ENCODE peak calls at places on chromosomes 11 and 22, in eight cellular contexts. One of them, this sample, is unnamed. For H3K4me1, the result is how much of the 10 kb centered on the place peaks cover.

GRCh38 chr11:120558754-120559431 is 47.3 kb downstream of the GRIK4 start:
- DNase-seq in A549: no peak
- DNase-seq in neuronal stem cell: no peak
- DNase-seq in sigmoid colon: no peak
- DNase-seq in upper lobe of right lung: no peak
- DNase-seq in PC-3: no peak
- DNase-seq in pancreas: no peak
- DNase-seq in body of pancreas: no peak
- DNase-seq in this sample: no peak

GRCh38 chr11:70493891-70494290 is 95.6 kb downstream of the CTTN start:
- DNase-seq in PC-3: no peak
- DNase-seq in sigmoid colon: peak
- DNase-seq in pancreas: no peak
- DNase-seq in neuronal stem cell: no peak
- DNase-seq in body of pancreas: no peak
- DNase-seq in A549: no peak
- DNase-seq in upper lobe of right lung: peak
- DNase-seq in this sample: no peak

GRCh38 chr11:313787-314547 is at the start of gene IFITM1:
- DNase-seq in pancreas: peak
- DNase-seq in A549: no peak
- DNase-seq in PC-3: peak
- DNase-seq in sigmoid colon: no peak
- DNase-seq in upper lobe of right lung: peak
- DNase-seq in neuronal stem cell: no peak
- DNase-seq in body of pancreas: no peak
- DNase-seq in this sample: no peak

GRCh38 chr11:130428271-130428670 is at the start of gene ADAMTS8:
- DNase-seq in PC-3: no peak
- DNase-seq in pancreas: no peak
- DNase-seq in body of pancreas: no peak
- DNase-seq in neuronal stem cell: no peak
- DNase-seq in A549: no peak
- DNase-seq in upper lobe of right lung: peak
- DNase-seq in sigmoid colon: no peak
- DNase-seq in this sample: no peak

GRCh38 chr11:69403556-69404215 is 77.8 kb upstream of the LINC01488 start:
- DNase-seq in sigmoid colon: no peak
- DNase-seq in pancreas: no peak
- DNase-seq in body of pancreas: no peak
- DNase-seq in PC-3: peak
- DNase-seq in neuronal stem cell: no peak
- DNase-seq in A549: peak
- DNase-seq in upper lobe of right lung: no peak
- DNase-seq in this sample: no peak

GRCh38 chr11:27124514-27125264 is 84.1 kb downstream of the BBOX1 start:
- DNase-seq in upper lobe of right lung: no peak
- DNase-seq in neuronal stem cell: no peak
- DNase-seq in pancreas: no peak
- DNase-seq in body of pancreas: no peak
- DNase-seq in PC-3: no peak
- DNase-seq in A549: peak
- DNase-seq in sigmoid colon: no peak
- DNase-seq in this sample: no peak

GRCh38 chr11:10913075-10913474 is 55.2 kb upstream of the ZBED5 start:
- DNase-seq in upper lobe of right lung: no peak
- DNase-seq in body of pancreas: no peak
- DNase-seq in sigmoid colon: no peak
- DNase-seq in neuronal stem cell: no peak
- DNase-seq in A549: no peak
- DNase-seq in PC-3: no peak
- DNase-seq in pancreas: no peak
- DNase-seq in this sample: no peak

GRCh38 chr11:124716596-124716995 is 23.1 kb upstream of the NRGN start:
- DNase-seq in sigmoid colon: no peak
- DNase-seq in A549: no peak
- DNase-seq in upper lobe of right lung: no peak
- DNase-seq in neuronal stem cell: no peak
- DNase-seq in PC-3: peak
- DNase-seq in body of pancreas: no peak
- DNase-seq in pancreas: no peak
- DNase-seq in this sample: no peak

GRCh38 chr11:9003573-9004309 is at the start of gene NRIP3:
- DNase-seq in pancreas: peak
- DNase-seq in sigmoid colon: peak
- DNase-seq in neuronal stem cell: peak
- DNase-seq in body of pancreas: peak
- DNase-seq in PC-3: no peak
- DNase-seq in upper lobe of right lung: peak
- DNase-seq in A549: peak
- DNase-seq in this sample: peak

GRCh38 chr11:43920598-43921419 is 21.6 kb upstream of the C11orf96 start:
- DNase-seq in PC-3: peak
- DNase-seq in upper lobe of right lung: no peak
- DNase-seq in pancreas: no peak
- DNase-seq in sigmoid colon: peak
- DNase-seq in body of pancreas: peak
- DNase-seq in neuronal stem cell: no peak
- DNase-seq in A549: peak
- DNase-seq in this sample: peak

GRCh38 chr11:85809881-85810280 is 1.1 kb downstream of the SYTL2 start:
- DNase-seq in neuronal stem cell: no peak
- DNase-seq in body of pancreas: no peak
- DNase-seq in sigmoid colon: no peak
- DNase-seq in pancreas: peak
- DNase-seq in upper lobe of right lung: no peak
- DNase-seq in A549: peak
- DNase-seq in PC-3: peak
- DNase-seq in this sample: no peak

GRCh38 chr11:134027671-134028070 is 41.2 kb upstream of the JAM3 start:
- DNase-seq in body of pancreas: no peak
- DNase-seq in sigmoid colon: no peak
- DNase-seq in neuronal stem cell: no peak
- DNase-seq in pancreas: no peak
- DNase-seq in upper lobe of right lung: no peak
- DNase-seq in A549: no peak
- DNase-seq in PC-3: no peak
- DNase-seq in this sample: no peak

GRCh38 chr11:122202161-122202950 is 86.3 kb upstream of the BLID start:
- DNase-seq in A549: peak
- DNase-seq in pancreas: no peak
- DNase-seq in PC-3: peak
- DNase-seq in sigmoid colon: peak
- DNase-seq in upper lobe of right lung: no peak
- DNase-seq in neuronal stem cell: no peak
- DNase-seq in body of pancreas: peak
- DNase-seq in this sample: no peak

GRCh38 chr22:50711446-50712340 is 26.3 kb upstream of the ACR start:
- DNase-seq in pancreas: peak
- DNase-seq in PC-3: no peak
- DNase-seq in upper lobe of right lung: peak
- DNase-seq in body of pancreas: no peak
- DNase-seq in sigmoid colon: no peak
- DNase-seq in A549: no peak
- DNase-seq in neuronal stem cell: no peak
- DNase-seq in this sample: no peak

GRCh38 chr11:100338144-100338840 is 348.8 kb upstream of the ARHGAP42 start:
- DNase-seq in sigmoid colon: no peak
- DNase-seq in upper lobe of right lung: no peak
- DNase-seq in body of pancreas: no peak
- DNase-seq in PC-3: no peak
- DNase-seq in pancreas: no peak
- DNase-seq in neuronal stem cell: no peak
- DNase-seq in A549: no peak
- DNase-seq in this sample: no peak

DNA sequence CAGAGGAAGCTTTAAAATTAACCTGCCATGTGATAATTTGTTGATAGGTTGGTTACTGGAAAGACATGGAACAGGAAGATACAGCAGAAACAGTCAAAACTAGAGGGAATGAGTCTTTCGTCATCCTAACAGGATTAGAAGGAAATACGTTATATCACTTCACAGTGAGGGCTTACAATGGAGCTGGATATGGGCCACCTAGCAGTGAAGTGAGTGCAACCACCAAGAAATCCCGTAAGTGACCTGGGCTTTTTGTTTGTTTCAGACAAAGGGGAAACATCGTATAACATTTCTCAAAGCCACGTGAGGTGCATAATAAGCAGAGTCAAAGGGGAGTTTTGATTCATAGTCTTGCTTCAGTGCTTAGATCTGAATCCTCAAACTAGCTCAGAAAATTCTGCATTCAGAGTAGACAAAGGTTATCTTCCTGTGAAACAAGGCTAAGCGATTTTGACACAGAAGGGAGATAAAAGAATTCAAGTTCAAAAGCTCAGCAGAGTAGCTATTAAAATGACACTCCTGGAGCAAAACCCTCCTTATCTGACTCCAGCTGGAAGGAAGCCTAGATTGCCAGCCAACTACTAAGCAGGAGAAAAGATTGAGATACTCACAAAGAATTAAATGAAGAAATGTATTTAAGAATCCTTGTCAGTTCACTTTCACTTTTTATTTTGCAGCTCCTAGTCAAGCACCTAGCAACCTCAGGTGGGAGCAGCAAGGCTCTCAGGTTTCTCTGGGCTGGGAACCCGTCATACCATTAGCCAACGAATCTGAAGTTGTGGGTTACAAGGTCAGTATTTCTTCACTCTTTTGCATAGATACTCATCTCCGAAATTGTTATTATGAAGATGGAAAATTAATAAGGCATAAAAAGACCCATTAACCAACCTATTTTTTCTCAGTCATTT is 346.4 kb upstream of the ARHGAP42 start:
- DNase-seq in body of pancreas: peak
- DNase-seq in A549: no peak
- DNase-seq in sigmoid colon: no peak
- DNase-seq in pancreas: no peak
- DNase-seq in PC-3: no peak
- DNase-seq in upper lobe of right lung: no peak
- DNase-seq in neuronal stem cell: no peak
- DNase-seq in this sample: no peak
- H3K4me3 ChIP-seq in body of pancreas: no peak
- H3K4me3 ChIP-seq in A549: no peak
- H3K4me3 ChIP-seq in sigmoid colon: no peak
- H3K4me3 ChIP-seq in pancreas: no peak
- H3K4me3 ChIP-seq in PC-3: no peak
- H3K4me3 ChIP-seq in upper lobe of right lung: peak
- H3K4me3 ChIP-seq in neuronal stem cell: no peak
- H3K4me3 ChIP-seq in this sample: no peak

GRCh38 chr11:61689164-61689496 is 8.9 kb downstream of the DAGLA start:
- DNase-seq in pancreas: no peak
- DNase-seq in body of pancreas: no peak
- DNase-seq in sigmoid colon: no peak
- DNase-seq in PC-3: no peak
- DNase-seq in A549: no peak
- DNase-seq in neuronal stem cell: no peak
- DNase-seq in upper lobe of right lung: no peak
- DNase-seq in this sample: no peak

GRCh38 chr11:61690706-61691377 is 10.7 kb downstream of the DAGLA start:
- DNase-seq in upper lobe of right lung: no peak
- DNase-seq in pancreas: no peak
- DNase-seq in PC-3: no peak
- DNase-seq in neuronal stem cell: no peak
- DNase-seq in sigmoid colon: no peak
- DNase-seq in body of pancreas: peak
- DNase-seq in A549: no peak
- DNase-seq in this sample: no peak

GRCh38 chr11:61693897-61694840 is 14.0 kb downstream of the DAGLA start:
- DNase-seq in upper lobe of right lung: no peak
- DNase-seq in pancreas: peak
- DNase-seq in body of pancreas: peak
- DNase-seq in PC-3: no peak
- DNase-seq in sigmoid colon: peak
- DNase-seq in A549: no peak
- DNase-seq in neuronal stem cell: no peak
- DNase-seq in this sample: no peak

GRCh38 chr11:61688368-61689163 is 8.4 kb downstream of the DAGLA start:
- DNase-seq in sigmoid colon: peak
- DNase-seq in upper lobe of right lung: peak
- DNase-seq in body of pancreas: peak
- DNase-seq in A549: no peak
- DNase-seq in neuronal stem cell: no peak
- DNase-seq in PC-3: no peak
- DNase-seq in pancreas: peak
- DNase-seq in this sample: peak

GRCh38 chr11:61691378-61692156 is 11.4 kb downstream of the DAGLA start:
- DNase-seq in neuronal stem cell: no peak
- DNase-seq in pancreas: peak
- DNase-seq in PC-3: no peak
- DNase-seq in upper lobe of right lung: no peak
- DNase-seq in body of pancreas: no peak
- DNase-seq in A549: no peak
- DNase-seq in sigmoid colon: no peak
- DNase-seq in this sample: no peak
- H3K4me1 ChIP-seq in neuronal stem cell: under half
- H3K4me1 ChIP-seq in pancreas: under half
- H3K4me1 ChIP-seq in PC-3: under half
- H3K4me1 ChIP-seq in upper lobe of right lung: under half
- H3K4me1 ChIP-seq in body of pancreas: half or more
- H3K4me1 ChIP-seq in A549: under half
- H3K4me1 ChIP-seq in sigmoid colon: under half
- H3K4me1 ChIP-seq in this sample: under half

GRCh38 chr11:117511981-117512448 is 184.4 kb downstream of the CEP164 start:
- DNase-seq in pancreas: no peak
- DNase-seq in A549: no peak
- DNase-seq in upper lobe of right lung: no peak
- DNase-seq in neuronal stem cell: no peak
- DNase-seq in body of pancreas: no peak
- DNase-seq in sigmoid colon: no peak
- DNase-seq in PC-3: no peak
- DNase-seq in this sample: no peak
- H3K4me3 ChIP-seq in pancreas: no peak
- H3K4me3 ChIP-seq in A549: no peak
- H3K4me3 ChIP-seq in upper lobe of right lung: no peak
- H3K4me3 ChIP-seq in neuronal stem cell: peak
- H3K4me3 ChIP-seq in body of pancreas: no peak
- H3K4me3 ChIP-seq in sigmoid colon: no peak
- H3K4me3 ChIP-seq in PC-3: no peak
- H3K4me3 ChIP-seq in this sample: no peak

GRCh38 chr22:37336474-37337028 is 54.2 kb downstream of the CYTH4 start:
- DNase-seq in upper lobe of right lung: no peak
- DNase-seq in pancreas: no peak
- DNase-seq in A549: peak
- DNase-seq in body of pancreas: no peak
- DNase-seq in PC-3: peak
- DNase-seq in neuronal stem cell: no peak
- DNase-seq in sigmoid colon: no peak
- DNase-seq in this sample: no peak

GRCh38 chr22:37333724-37334460 is 51.6 kb downstream of the CYTH4 start:
- DNase-seq in upper lobe of right lung: no peak
- DNase-seq in neuronal stem cell: no peak
- DNase-seq in PC-3: peak
- DNase-seq in pancreas: no peak
- DNase-seq in body of pancreas: no peak
- DNase-seq in A549: no peak
- DNase-seq in sigmoid colon: no peak
- DNase-seq in this sample: no peak

GRCh38 chr22:37334859-37335818 is 52.8 kb downstream of the CYTH4 start:
- DNase-seq in neuronal stem cell: no peak
- DNase-seq in A549: peak
- DNase-seq in sigmoid colon: no peak
- DNase-seq in body of pancreas: no peak
- DNase-seq in upper lobe of right lung: no peak
- DNase-seq in PC-3: peak
- DNase-seq in pancreas: no peak
- DNase-seq in this sample: no peak

GRCh38 chr22:37335819-37336199 is 53.5 kb downstream of the CYTH4 start:
- DNase-seq in upper lobe of right lung: no peak
- DNase-seq in PC-3: no peak
- DNase-seq in sigmoid colon: no peak
- DNase-seq in pancreas: no peak
- DNase-seq in A549: no peak
- DNase-seq in neuronal stem cell: no peak
- DNase-seq in body of pancreas: no peak
- DNase-seq in this sample: no peak

GRCh38 chr22:37334461-37334858 is 52.2 kb downstream of the CYTH4 start:
- DNase-seq in A549: no peak
- DNase-seq in PC-3: peak
- DNase-seq in pancreas: no peak
- DNase-seq in upper lobe of right lung: no peak
- DNase-seq in neuronal stem cell: no peak
- DNase-seq in sigmoid colon: no peak
- DNase-seq in body of pancreas: no peak
- DNase-seq in this sample: no peak
- H3K4me1 ChIP-seq in A549: half or more
- H3K4me1 ChIP-seq in PC-3: half or more
- H3K4me1 ChIP-seq in pancreas: under half
- H3K4me1 ChIP-seq in upper lobe of right lung: under half
- H3K4me1 ChIP-seq in neuronal stem cell: under half
- H3K4me1 ChIP-seq in sigmoid colon: under half
- H3K4me1 ChIP-seq in body of pancreas: under half
- H3K4me1 ChIP-seq in this sample: under half

This sample was measured in gastrocnemius medialis.